ENCODE peak calls at places on chromosome 7, in seven cellular contexts. One of them, this sample, is unnamed. For H3K9me3, the result is how much of the 10 kb centered on the place peaks cover.

GRCh38 chr7:30241767-30242166 is 42.6 kb upstream of the ZNRF2 start:
- DNase-seq in spleen: no peak
- DNase-seq in osteoblast: no peak
- DNase-seq in tibial nerve: no peak
- DNase-seq in AG04450: no peak
- DNase-seq in ascending aorta: no peak
- DNase-seq in CD8-positive, alpha-beta T cell: no peak
- DNase-seq in this sample: no peak

GRCh38 chr7:131108212-131108980 is 219.3 kb upstream of the MKLN1 start:
- DNase-seq in osteoblast: peak
- DNase-seq in tibial nerve: no peak
- DNase-seq in spleen: peak
- DNase-seq in CD8-positive, alpha-beta T cell: no peak
- DNase-seq in ascending aorta: no peak
- DNase-seq in AG04450: no peak
- DNase-seq in this sample: peak

GRCh38 chr7:21850531-21851285 is 95.0 kb downstream of the CDCA7L start:
- DNase-seq in CD8-positive, alpha-beta T cell: no peak
- DNase-seq in tibial nerve: no peak
- DNase-seq in ascending aorta: no peak
- DNase-seq in spleen: no peak
- DNase-seq in AG04450: no peak
- DNase-seq in osteoblast: peak
- DNase-seq in this sample: no peak

GRCh38 chr7:76507723-76508406 is 2.5 kb upstream of the UPK3B start:
- DNase-seq in osteoblast: no peak
- DNase-seq in ascending aorta: no peak
- DNase-seq in spleen: peak
- DNase-seq in AG04450: no peak
- DNase-seq in CD8-positive, alpha-beta T cell: no peak
- DNase-seq in tibial nerve: no peak
- DNase-seq in this sample: no peak

GRCh38 chr7:26637610-26638009 is 226.8 kb downstream of the SKAP2 start:
- DNase-seq in spleen: no peak
- DNase-seq in osteoblast: no peak
- DNase-seq in AG04450: no peak
- DNase-seq in CD8-positive, alpha-beta T cell: no peak
- DNase-seq in tibial nerve: no peak
- DNase-seq in ascending aorta: no peak
- DNase-seq in this sample: no peak

GRCh38 chr7:5183155-5183554 is 6.9 kb upstream of the WIPI2 start:
- DNase-seq in osteoblast: no peak
- DNase-seq in AG04450: no peak
- DNase-seq in tibial nerve: no peak
- DNase-seq in ascending aorta: no peak
- DNase-seq in spleen: peak
- DNase-seq in CD8-positive, alpha-beta T cell: no peak
- DNase-seq in this sample: no peak

GRCh38 chr7:64879800-64880199 is 23.3 kb upstream of the ZNF273 start:
- DNase-seq in ascending aorta: no peak
- DNase-seq in CD8-positive, alpha-beta T cell: no peak
- DNase-seq in osteoblast: peak
- DNase-seq in spleen: no peak
- DNase-seq in AG04450: no peak
- DNase-seq in tibial nerve: no peak
- DNase-seq in this sample: no peak

GRCh38 chr7:13826752-13827151 is 162.7 kb downstream of the ETV1 start:
- DNase-seq in spleen: no peak
- DNase-seq in tibial nerve: no peak
- DNase-seq in osteoblast: no peak
- DNase-seq in AG04450: no peak
- DNase-seq in ascending aorta: no peak
- DNase-seq in CD8-positive, alpha-beta T cell: no peak
- DNase-seq in this sample: no peak

GRCh38 chr7:34277801-34278195 is 372.5 kb downstream of the BMPER start:
- DNase-seq in tibial nerve: no peak
- DNase-seq in ascending aorta: no peak
- DNase-seq in CD8-positive, alpha-beta T cell: no peak
- DNase-seq in spleen: no peak
- DNase-seq in AG04450: no peak
- DNase-seq in osteoblast: no peak
- DNase-seq in this sample: no peak

GRCh38 chr7:34277016-34277800 is 371.9 kb downstream of the BMPER start:
- DNase-seq in AG04450: no peak
- DNase-seq in osteoblast: no peak
- DNase-seq in ascending aorta: no peak
- DNase-seq in spleen: no peak
- DNase-seq in tibial nerve: no peak
- DNase-seq in CD8-positive, alpha-beta T cell: no peak
- DNase-seq in this sample: no peak

GRCh38 chr7:34282271-34282670 is 375.7 kb upstream of the NPSR1 start:
- DNase-seq in spleen: no peak
- DNase-seq in tibial nerve: no peak
- DNase-seq in osteoblast: no peak
- DNase-seq in ascending aorta: no peak
- DNase-seq in CD8-positive, alpha-beta T cell: no peak
- DNase-seq in AG04450: no peak
- DNase-seq in this sample: no peak

GRCh38 chr7:34275629-34276028 is 370.3 kb downstream of the BMPER start:
- DNase-seq in CD8-positive, alpha-beta T cell: no peak
- DNase-seq in spleen: no peak
- DNase-seq in tibial nerve: no peak
- DNase-seq in AG04450: no peak
- DNase-seq in osteoblast: no peak
- DNase-seq in ascending aorta: no peak
- DNase-seq in this sample: no peak

GRCh38 chr7:34281260-34281659 is 375.9 kb downstream of the BMPER start:
- DNase-seq in spleen: no peak
- DNase-seq in osteoblast: no peak
- DNase-seq in AG04450: no peak
- DNase-seq in tibial nerve: no peak
- DNase-seq in ascending aorta: no peak
- DNase-seq in CD8-positive, alpha-beta T cell: no peak
- DNase-seq in this sample: no peak
- H3K9me3 ChIP-seq in spleen: under half
- H3K9me3 ChIP-seq in osteoblast: under half
- H3K9me3 ChIP-seq in AG04450: under half
- H3K9me3 ChIP-seq in tibial nerve: under half
- H3K9me3 ChIP-seq in ascending aorta: under half
- H3K9me3 ChIP-seq in CD8-positive, alpha-beta T cell: under half
- H3K9me3 ChIP-seq in this sample: under half

DNA sequence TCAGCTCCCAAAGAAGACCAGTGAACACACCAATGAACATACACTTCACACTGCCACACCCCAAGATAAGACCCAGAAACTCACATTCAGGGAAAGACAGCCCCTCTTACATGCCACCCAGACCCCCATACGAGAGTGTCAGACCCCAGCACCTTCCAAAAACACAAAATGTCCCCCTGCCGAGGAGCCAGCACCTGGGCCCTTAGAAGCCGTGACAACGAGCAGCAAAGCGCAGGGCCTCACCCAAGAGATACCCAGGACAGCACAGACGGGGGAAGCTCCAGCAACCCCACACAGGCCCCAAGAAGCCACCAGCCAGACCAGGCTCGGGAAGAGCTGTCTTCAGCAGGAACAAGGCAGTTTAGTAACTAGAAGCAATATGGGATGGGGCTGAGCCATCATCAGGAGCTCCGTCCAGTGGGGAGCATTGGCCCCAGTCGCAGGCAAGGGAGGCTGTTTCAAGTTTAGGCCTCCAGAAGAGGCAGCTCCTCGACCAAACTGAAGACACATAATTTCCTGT is 243.6 kb downstream of the PTPRN2 start:
- DNase-seq in CD8-positive, alpha-beta T cell: no peak
- DNase-seq in osteoblast: no peak
- DNase-seq in tibial nerve: no peak
- DNase-seq in ascending aorta: no peak
- DNase-seq in AG04450: no peak
- DNase-seq in spleen: peak
- DNase-seq in this sample: no peak
- H3K9me3 ChIP-seq in CD8-positive, alpha-beta T cell: under half
- H3K9me3 ChIP-seq in osteoblast: under half
- H3K9me3 ChIP-seq in tibial nerve: under half
- H3K9me3 ChIP-seq in ascending aorta: under half
- H3K9me3 ChIP-seq in AG04450: half or more
- H3K9me3 ChIP-seq in spleen: under half
- H3K9me3 ChIP-seq in this sample: under half

GRCh38 chr7:34748244-34749039 is 90.4 kb downstream of the NPSR1 start:
- DNase-seq in osteoblast: no peak
- DNase-seq in AG04450: no peak
- DNase-seq in tibial nerve: no peak
- DNase-seq in ascending aorta: no peak
- DNase-seq in CD8-positive, alpha-beta T cell: no peak
- DNase-seq in spleen: peak
- DNase-seq in this sample: no peak
- H3K9me3 ChIP-seq in osteoblast: under half
- H3K9me3 ChIP-seq in AG04450: under half
- H3K9me3 ChIP-seq in tibial nerve: under half
- H3K9me3 ChIP-seq in ascending aorta: under half
- H3K9me3 ChIP-seq in CD8-positive, alpha-beta T cell: under half
- H3K9me3 ChIP-seq in spleen: under half
- H3K9me3 ChIP-seq in this sample: under half

GRCh38 chr7:100069991-100070390 is 11.5 kb downstream of the ZNF3 start:
- DNase-seq in AG04450: no peak
- DNase-seq in ascending aorta: no peak
- DNase-seq in CD8-positive, alpha-beta T cell: no peak
- DNase-seq in spleen: no peak
- DNase-seq in tibial nerve: no peak
- DNase-seq in osteoblast: no peak
- DNase-seq in this sample: no peak
- H3K9me3 ChIP-seq in AG04450: half or more
- H3K9me3 ChIP-seq in ascending aorta: under half
- H3K9me3 ChIP-seq in CD8-positive, alpha-beta T cell: under half
- H3K9me3 ChIP-seq in spleen: under half
- H3K9me3 ChIP-seq in tibial nerve: under half
- H3K9me3 ChIP-seq in osteoblast: under half
- H3K9me3 ChIP-seq in this sample: under half

GRCh38 chr7:68267486-68267885 is 1270.9 kb downstream of the TYW1 start:
- DNase-seq in CD8-positive, alpha-beta T cell: no peak
- DNase-seq in spleen: no peak
- DNase-seq in tibial nerve: no peak
- DNase-seq in AG04450: no peak
- DNase-seq in ascending aorta: no peak
- DNase-seq in osteoblast: no peak
- DNase-seq in this sample: no peak
- H3K9me3 ChIP-seq in CD8-positive, alpha-beta T cell: under half
- H3K9me3 ChIP-seq in spleen: half or more
- H3K9me3 ChIP-seq in tibial nerve: under half
- H3K9me3 ChIP-seq in AG04450: under half
- H3K9me3 ChIP-seq in ascending aorta: under half
- H3K9me3 ChIP-seq in osteoblast: under half
- H3K9me3 ChIP-seq in this sample: under half